ENCODE peak calls at places on chromosomes 12 and 14, in five cellular contexts. W is T-helper 1 cell; G is effector CD4-positive, alpha-beta T cell; X is tibial nerve; O is EL. H is an unnamed sample.

GRCh38 chr14:55118761-55119160 is 10.3 kb upstream of the LGALS3 start:
- DNase-seq in X (no peak), W (no peak), O (no peak), G (no peak), H (no peak)

GRCh38 chr12:20415013-20415412 is 46.7 kb downstream of the PDE3A start:
- DNase-seq in G (no peak), O (peak), X (no peak), W (no peak), H (no peak)

GRCh38 chr12:3171195-3171591 is 94.0 kb downstream of the TSPAN9 start:
- DNase-seq in G (no peak), W (no peak), X (no peak), O (no peak), H (no peak)

GRCh38 chr12:93727195-93727811 is 50.1 kb downstream of the CRADD start:
- DNase-seq in W (no peak), O (no peak), X (no peak), G (no peak), H (no peak)

GRCh38 chr12:84738481-84738972 is 174.1 kb downstream of the SLC6A15 start:
- DNase-seq in O (peak), X (no peak), W (no peak), G (no peak), H (no peak)

GRCh38 chr12:104669851-104670337 is 213.1 kb downstream of the CHST11 start:
- DNase-seq in W (peak), G (no peak), X (no peak), O (no peak), H (no peak)

GRCh38 chr14:32319368-32320049 is 9.6 kb upstream of the AKAP6 start:
- DNase-seq in G (no peak), X (no peak), W (no peak), O (no peak), H (no peak)

GRCh38 chr14:23321572-23322547 is 603 bp downstream of the PABPN1 start:
- DNase-seq in O (peak), G (peak), W (peak), X (peak), H (peak)

GRCh38 chr12:106187842-106188241 is 49.1 kb upstream of the NUAK1 start:
- DNase-seq in W (no peak), G (no peak), X (no peak), O (no peak), H (no peak)

GRCh38 chr12:57170408-57170807 is 23.0 kb upstream of the LRP1-AS start:
- DNase-seq in G (no peak), O (no peak), X (no peak), W (no peak), H (no peak)

GRCh38 chr12:112168561-112168971 is 43.2 kb downstream of the TRAFD1 start:
- DNase-seq in G (no peak), O (no peak), W (no peak), X (no peak), H (no peak)